ENCODE peak calls at places on chromosomes 11 and 22, in ten cellular contexts. U is AG04449, A is colonic mucosa, O is fibroblast of the aortic adventitia, H is HFF-Myc, X is heart left ventricle, S is IMR-90, T is HCT116, M is A549, C is mucosa of descending colon. L is an unnamed sample.

GRCh38 chr11:70526116-70527045 is 128.1 kb downstream of the CTTN start:
- DNase-seq in O (no peak), S (no peak), A (no peak), C (no peak), M (no peak), X (no peak), T (no peak), U (no peak), H (no peak), L (no peak)

GRCh38 chr11:83836883-83837654 is 550.9 kb upstream of the CCDC90B start:
- DNase-seq in C (peak; percentile 9), X (peak; percentile 37), M (peak; percentile 52), S (peak; percentile 50), A (peak; percentile 17), U (no peak), O (peak; percentile 50), T (peak; percentile 24), H (no peak), L (peak; percentile 61)

GRCh38 chr11:128804481-128804880 is 62.6 kb downstream of the KCNJ1 start:
- DNase-seq in O (peak; percentile 23), S (peak; percentile 83), H (no peak), C (no peak), T (no peak), M (no peak), A (no peak), X (no peak), U (no peak), L (peak; percentile 55)

GRCh38 chr22:39171623-39172264 is 19.3 kb upstream of the CBX7 start:
- DNase-seq in A (no peak), M (no peak), U (no peak), C (no peak), H (no peak), S (no peak), T (no peak), O (no peak), X (no peak), L (no peak)

GRCh38 chr11:75320643-75321042 is 30.8 kb downstream of the ARRB1 start:
- DNase-seq in S (no peak), T (no peak), O (no peak), M (no peak), H (no peak), X (no peak), U (no peak), A (no peak), C (no peak), L (no peak)

GRCh38 chr11:130042093-130042591 is 27.6 kb upstream of the APLP2 start:
- DNase-seq in A (no peak), U (peak; percentile 72), C (no peak), H (peak; percentile 76), M (peak; percentile 79), T (no peak), O (peak; percentile 89), S (peak; percentile 99), X (no peak), L (peak; percentile 97)

GRCh38 chr22:46580940-46581579 is 39.1 kb upstream of the GRAMD4 start:
- DNase-seq in M (no peak), T (no peak), C (no peak), H (no peak), A (no peak), U (no peak), X (peak; percentile 18), O (no peak), S (no peak), L (no peak)

GRCh38 chr11:128574576-128575011 is 12.8 kb downstream of the ETS1 start:
- DNase-seq in U (no peak), X (no peak), T (no peak), H (no peak), O (no peak), C (no peak), S (peak; percentile 72), A (no peak), M (no peak), L (no peak)

GRCh38 chr11:3164138-3164539 is 971 bp downstream of the OSBPL5 start:
- DNase-seq in T (no peak), M (no peak), A (no peak), S (no peak), X (peak; percentile 28), C (no peak), H (no peak), U (no peak), O (no peak), L (no peak)
- H3K4me3 ChIP-seq in T (peak overlapping the region; percentile 82), M (peak overlapping the region; percentile 97), A (peak overlapping the region; percentile 72), S (peak overlapping the region; percentile 64), X (peak overlapping the region; percentile 80), C (no peak overlapping the region), H (peak overlapping the region; percentile 88), U (peak overlapping the region; percentile 80), O (peak overlapping the region; percentile 86), L (peak overlapping the region; percentile 84)

GRCh38 chr11:65185869-65186341 is 4.2 kb downstream of the CAPN1 start:
- DNase-seq in T (no peak), X (no peak), S (no peak), H (no peak), A (no peak), C (no peak), O (no peak), M (no peak), U (no peak), L (no peak)
- TF ChIP-seq CTCF in T (peak; percentile 30), X (no peak), S (no peak), H (peak; percentile 12), A (no peak), C (no peak), O (no peak), M (no peak), U (no peak), L (no peak)

DNA sequence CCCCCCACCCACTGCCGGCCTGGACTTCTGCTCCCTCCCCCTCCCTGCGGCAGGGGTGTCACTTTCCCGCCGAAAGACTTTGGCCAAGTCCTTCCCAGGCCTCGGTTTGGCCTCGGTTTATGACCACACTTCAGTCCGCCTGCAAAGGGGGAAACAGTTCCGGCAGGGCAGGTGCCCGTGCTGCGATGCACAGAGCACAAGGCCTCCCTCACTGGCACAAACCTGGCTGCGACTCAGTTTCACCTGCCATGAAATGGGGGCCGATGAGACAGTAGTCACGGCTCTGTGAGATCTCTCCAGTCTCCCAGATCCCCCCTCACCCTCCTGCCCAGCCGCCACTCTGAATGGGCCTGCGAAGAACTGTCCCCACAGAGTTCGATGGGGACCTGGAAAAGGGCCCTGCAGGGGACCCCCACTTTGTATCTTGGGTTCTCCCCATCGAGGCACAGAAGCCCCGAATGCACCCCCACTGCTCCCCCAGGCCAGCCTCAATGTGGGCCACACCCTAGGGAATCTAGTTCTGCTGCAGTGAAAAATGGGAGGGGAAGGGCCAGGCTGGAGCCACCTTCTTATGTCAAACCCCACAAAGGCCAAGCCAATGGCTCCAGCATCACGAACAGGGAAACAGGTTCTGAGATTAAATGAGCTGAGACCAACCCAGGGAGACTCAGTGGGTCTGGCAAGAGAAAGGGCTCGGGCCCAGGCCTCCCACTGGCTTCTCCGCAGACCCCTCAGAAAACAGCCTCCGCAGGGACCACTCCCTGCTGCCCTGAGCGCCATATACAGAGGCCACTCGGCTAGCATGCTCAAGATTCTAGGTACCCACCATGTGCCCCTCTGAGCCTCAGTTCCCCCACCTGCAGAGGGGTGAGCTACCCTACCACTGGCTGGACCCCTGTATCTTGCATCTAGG is 29.0 kb downstream of the ARVCF start:
- DNase-seq in X (peak; percentile 49), M (no peak), U (no peak), C (peak; percentile 33), S (no peak), H (no peak), O (no peak), T (no peak), A (peak; percentile 36), L (no peak)
- H3K4me3 ChIP-seq in X (peak overlapping the region; percentile 81), M (no peak overlapping the region), U (no peak overlapping the region), C (no peak overlapping the region), S (no peak overlapping the region), H (no peak overlapping the region), O (no peak overlapping the region), T (no peak overlapping the region), A (no peak overlapping the region), L (no peak overlapping the region)

DNA sequence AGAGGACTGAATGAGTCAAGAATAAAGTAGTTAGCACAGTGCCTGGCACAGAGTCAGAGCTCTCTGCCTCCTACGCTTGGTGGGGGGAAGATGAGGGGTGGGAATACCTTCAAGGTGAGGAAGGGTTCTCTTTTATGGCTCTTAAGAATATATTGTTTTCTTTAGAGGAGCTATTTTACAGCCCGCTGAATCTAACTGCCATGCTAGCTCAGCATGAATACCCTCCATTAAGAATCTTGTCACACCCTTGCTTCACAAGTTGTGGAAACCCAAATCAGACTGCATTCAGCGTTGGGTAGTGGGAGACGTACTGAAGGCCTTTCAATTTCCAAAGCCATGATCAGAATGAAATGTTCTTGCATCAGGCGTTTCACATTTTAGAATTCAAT is 57.9 kb downstream of the ABTB2 start:
- DNase-seq in X (no peak), U (no peak), H (no peak), C (no peak), M (no peak), O (no peak), S (no peak), A (no peak), T (no peak), L (no peak)
- TF ChIP-seq CTCF in X (no peak), U (no peak), H (no peak), C (no peak), M (no peak), O (no peak), S (no peak), A (no peak), T (no peak), L (no peak)

GRCh38 chr22:23847310-23847920 is 8.6 kb upstream of the DERL3 start:
- DNase-seq in T (no peak), A (no peak), X (no peak), H (no peak), M (no peak), O (no peak), U (no peak), S (no peak), C (no peak), L (no peak)

GRCh38 chr22:23847991-23848864 is 9.4 kb upstream of the DERL3 start:
- DNase-seq in U (no peak), X (no peak), C (no peak), T (no peak), O (no peak), M (no peak), A (no peak), S (no peak), H (no peak), L (no peak)

GRCh38 chr22:23845661-23846469 is 7.1 kb upstream of the DERL3 start:
- DNase-seq in U (no peak), T (no peak), X (peak; percentile 18), C (no peak), H (no peak), M (no peak), S (no peak), O (peak; percentile 5), A (no peak), L (no peak)

GRCh38 chr22:23841736-23842404 is 3.1 kb upstream of the DERL3 start:
- DNase-seq in S (no peak), C (no peak), O (no peak), M (no peak), H (no peak), X (peak; percentile 21), U (no peak), T (no peak), A (no peak), L (no peak)

DNA sequence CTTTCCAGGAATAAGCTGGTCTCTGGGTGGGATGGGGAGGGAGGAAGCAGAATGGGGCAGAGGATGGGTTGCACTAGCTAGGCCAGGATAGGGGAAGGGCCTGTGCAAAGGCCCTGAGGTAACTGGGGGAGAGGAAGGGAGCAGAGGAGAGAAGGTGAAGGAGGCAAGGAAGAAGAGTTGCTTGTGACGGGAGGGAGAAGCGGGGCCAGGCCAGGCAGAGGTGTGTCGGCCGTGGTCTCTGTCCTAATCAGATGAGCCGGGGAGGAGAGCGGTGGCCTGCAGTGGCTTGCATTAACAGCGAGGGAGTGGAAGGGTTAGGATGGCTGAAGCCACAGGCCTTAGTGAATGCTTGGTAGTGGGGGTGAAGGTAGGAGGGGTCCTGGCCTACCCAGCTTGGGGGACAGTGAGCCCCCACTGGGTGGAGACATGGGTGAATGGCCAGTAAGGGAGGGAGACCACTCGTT is 6.0 kb upstream of the DERL3 start:
- DNase-seq in M (no peak), X (no peak), A (no peak), C (no peak), U (no peak), H (no peak), O (no peak), T (no peak), S (no peak), L (no peak)
- H3K4me3 ChIP-seq in M (no peak overlapping the region), X (no peak overlapping the region), A (no peak overlapping the region), C (no peak overlapping the region), U (no peak overlapping the region), H (no peak overlapping the region), O (no peak overlapping the region), T (no peak overlapping the region), S (no peak overlapping the region), L (no peak overlapping the region)